ENCODE peak calls at places on chromosomes 11 and 22, in eight cellular contexts. One of them, this sample, is unnamed.

GRCh38 chr11:97506360-97506759 is 1116.5 kb downstream of the JRKL start:
- DNase-seq in AG04450: no peak
- DNase-seq in MV-4-11: no peak
- DNase-seq in MCF 10A: no peak
- DNase-seq in CD4-positive, CD25-positive, alpha-beta regulatory T cell: no peak
- DNase-seq in LHCN-M2: no peak
- DNase-seq in RKO: no peak
- DNase-seq in memory B cell: no peak
- DNase-seq in this sample: no peak

GRCh38 chr11:32586576-32587190 is 3.1 kb downstream of the EIF3M start:
- DNase-seq in AG04450: no peak
- DNase-seq in MV-4-11: peak
- DNase-seq in MCF 10A: peak
- DNase-seq in CD4-positive, CD25-positive, alpha-beta regulatory T cell: no peak
- DNase-seq in LHCN-M2: peak
- DNase-seq in RKO: peak
- DNase-seq in memory B cell: no peak
- DNase-seq in this sample: peak

GRCh38 chr22:40826984-40827741 is 8.0 kb upstream of the SLC25A17 start:
- DNase-seq in AG04450: no peak
- DNase-seq in MV-4-11: no peak
- DNase-seq in MCF 10A: peak
- DNase-seq in CD4-positive, CD25-positive, alpha-beta regulatory T cell: no peak
- DNase-seq in LHCN-M2: no peak
- DNase-seq in RKO: no peak
- DNase-seq in memory B cell: no peak
- DNase-seq in this sample: no peak

GRCh38 chr22:25930710-25931353 is 188.8 kb downstream of the MYO18B start:
- DNase-seq in AG04450: no peak
- DNase-seq in MV-4-11: no peak
- DNase-seq in MCF 10A: no peak
- DNase-seq in CD4-positive, CD25-positive, alpha-beta regulatory T cell: no peak
- DNase-seq in LHCN-M2: no peak
- DNase-seq in RKO: no peak
- DNase-seq in memory B cell: no peak
- DNase-seq in this sample: no peak

GRCh38 chr11:123525511-123525918 is 95.4 kb downstream of the GRAMD1B start:
- DNase-seq in AG04450: no peak
- DNase-seq in MV-4-11: no peak
- DNase-seq in MCF 10A: no peak
- DNase-seq in CD4-positive, CD25-positive, alpha-beta regulatory T cell: no peak
- DNase-seq in LHCN-M2: no peak
- DNase-seq in RKO: no peak
- DNase-seq in memory B cell: no peak
- DNase-seq in this sample: no peak

GRCh38 chr11:57167125-57167839 is 14.5 kb upstream of the LRRC55 start:
- DNase-seq in AG04450: no peak
- DNase-seq in MV-4-11: no peak
- DNase-seq in MCF 10A: no peak
- DNase-seq in CD4-positive, CD25-positive, alpha-beta regulatory T cell: no peak
- DNase-seq in LHCN-M2: no peak
- DNase-seq in RKO: no peak
- DNase-seq in memory B cell: no peak
- DNase-seq in this sample: no peak

GRCh38 chr22:46085831-46086576 is 64.3 kb upstream of the PPARA start:
- DNase-seq in AG04450: no peak
- DNase-seq in MV-4-11: no peak
- DNase-seq in MCF 10A: peak
- DNase-seq in CD4-positive, CD25-positive, alpha-beta regulatory T cell: no peak
- DNase-seq in LHCN-M2: peak
- DNase-seq in RKO: no peak
- DNase-seq in memory B cell: no peak
- DNase-seq in this sample: no peak

GRCh38 chr11:8773916-8774537 is 91.4 kb downstream of the RPL27A start:
- DNase-seq in AG04450: no peak
- DNase-seq in MV-4-11: peak
- DNase-seq in MCF 10A: no peak
- DNase-seq in CD4-positive, CD25-positive, alpha-beta regulatory T cell: no peak
- DNase-seq in LHCN-M2: no peak
- DNase-seq in RKO: no peak
- DNase-seq in memory B cell: no peak
- DNase-seq in this sample: no peak

GRCh38 chr11:117145393-117145761 is 1.3 kb downstream of the PAFAH1B2 start:
- DNase-seq in AG04450: no peak
- DNase-seq in MV-4-11: peak
- DNase-seq in MCF 10A: peak
- DNase-seq in CD4-positive, CD25-positive, alpha-beta regulatory T cell: peak
- DNase-seq in LHCN-M2: peak
- DNase-seq in RKO: peak
- DNase-seq in memory B cell: no peak
- DNase-seq in this sample: peak

This sample was measured in lung microvascular endothelial cell.